ENCODE peak calls at places on chromosomes 4 and X, in six cellular contexts. L is fibroblast of the conjunctiva; S is central memory CD4-positive, alpha-beta T cell; B is effector memory CD8-positive, alpha-beta T cell; F is GM03348; H is midbrain. T is an unnamed sample.

GRCh38 chr4:7015383-7016035 is 27.7 kb upstream of the TADA2B start:
- DNase-seq in L (no peak), S (no peak), B (no peak), F (no peak), H (no peak), T (no peak)

GRCh38 chrX:2320580-2321327 is 180.0 kb downstream of the DHRSX start:
- DNase-seq in L (peak), S (no peak), B (no peak), F (no peak), H (no peak), T (no peak)

GRCh38 chr4:183441276-183441675 is 3.2 kb upstream of the CDKN2AIP start:
- DNase-seq in L (no peak), S (no peak), B (no peak), F (no peak), H (no peak), T (no peak)

GRCh38 chr4:99403380-99404194 is 31.6 kb downstream of the ADH7 start:
- DNase-seq in L (peak), S (no peak), B (no peak), F (peak), H (no peak), T (no peak)

GRCh38 chr4:2135083-2135482 is 76.0 kb downstream of the NAT8L start:
- DNase-seq in L (peak), S (peak), B (no peak), F (peak), H (no peak), T (peak)

GRCh38 chr4:55366621-55367020 is 20.6 kb downstream of the SRD5A3 start:
- DNase-seq in L (no peak), S (no peak), B (no peak), F (no peak), H (no peak), T (no peak)

GRCh38 chr4:141435446-141436225 is 200.7 kb upstream of the IL15 start:
- DNase-seq in L (no peak), S (no peak), B (no peak), F (peak), H (no peak), T (no peak)

GRCh38 chrX:138858438-138858837 is 146.9 kb upstream of the FGF13 start:
- DNase-seq in L (no peak), S (no peak), B (no peak), F (peak), H (no peak), T (no peak)

GRCh38 chr4:152672403-152673092 is 7.2 kb downstream of the TMEM154 start:
- DNase-seq in L (no peak), S (no peak), B (no peak), F (no peak), H (no peak), T (no peak)

GRCh38 chr4:7083597-7084563 is 16.0 kb upstream of the GRPEL1 start:
- DNase-seq in L (no peak), S (no peak), B (no peak), F (no peak), H (no peak), T (no peak)

GRCh38 chr4:111283066-111283677 is 660.3 kb upstream of the PITX2 start:
- DNase-seq in L (peak), S (no peak), B (no peak), F (peak), H (peak), T (no peak)

GRCh38 chr4:179597301-179597700 is 2155.1 kb upstream of the AGA start:
- DNase-seq in L (no peak), S (no peak), B (no peak), F (no peak), H (no peak), T (no peak)

GRCh38 chrX:38929966-38930421 is 128.7 kb downstream of the MID1IP1 start:
- DNase-seq in L (no peak), S (no peak), B (no peak), F (peak), H (no peak), T (no peak)

GRCh38 chrX:69024931-69025330 is 140.3 kb downstream of the PJA1 start:
- DNase-seq in L (peak), S (no peak), B (no peak), F (peak), H (no peak), T (no peak)

GRCh38 chr4:176443646-176444409 is 124.1 kb downstream of the SPCS3 start:
- DNase-seq in L (no peak), S (no peak), B (no peak), F (no peak), H (no peak), T (no peak)